ENCODE peak calls at places on chromosomes 3 and 15, in eight cellular contexts. One of them, this sample, is unnamed.

GRCh38 chr15:94893091-94893490 is 661.7 kb downstream of the MCTP2 start:
- DNase-seq in fibroblast of lung: no peak
- DNase-seq in AG04450: no peak
- DNase-seq in pons: peak
- DNase-seq in tibial artery: no peak
- DNase-seq in nucleus accumbens: no peak
- DNase-seq in C1 segment of cervical spinal cord: no peak
- DNase-seq in stimulated activated CD4-positive, alpha-beta T cell treated with anti-CD3 and anti-CD28 coated beads, TNF-alpha, amount 100 ng/mL, for 48 hours: no peak
- DNase-seq in this sample: no peak

GRCh38 chr15:92683511-92683834 is 27.9 kb upstream of the FAM174B start:
- DNase-seq in pons: peak
- DNase-seq in fibroblast of lung: peak
- DNase-seq in tibial artery: no peak
- DNase-seq in stimulated activated CD4-positive, alpha-beta T cell treated with anti-CD3 and anti-CD28 coated beads, TNF-alpha, amount 100 ng/mL, for 48 hours: no peak
- DNase-seq in C1 segment of cervical spinal cord: peak
- DNase-seq in AG04450: no peak
- DNase-seq in nucleus accumbens: no peak
- DNase-seq in this sample: peak

GRCh38 chr3:128950223-128950938 is 43.5 kb downstream of the CFAP92 start:
- DNase-seq in pons: peak
- DNase-seq in AG04450: no peak
- DNase-seq in fibroblast of lung: peak
- DNase-seq in tibial artery: no peak
- DNase-seq in stimulated activated CD4-positive, alpha-beta T cell treated with anti-CD3 and anti-CD28 coated beads, TNF-alpha, amount 100 ng/mL, for 48 hours: no peak
- DNase-seq in C1 segment of cervical spinal cord: no peak
- DNase-seq in nucleus accumbens: no peak
- DNase-seq in this sample: peak

GRCh38 chr3:131007782-131008181 is 18.8 kb downstream of the ASTE1 start:
- DNase-seq in tibial artery: no peak
- DNase-seq in pons: no peak
- DNase-seq in fibroblast of lung: no peak
- DNase-seq in nucleus accumbens: no peak
- DNase-seq in AG04450: no peak
- DNase-seq in stimulated activated CD4-positive, alpha-beta T cell treated with anti-CD3 and anti-CD28 coated beads, TNF-alpha, amount 100 ng/mL, for 48 hours: no peak
- DNase-seq in C1 segment of cervical spinal cord: no peak
- DNase-seq in this sample: peak

GRCh38 chr15:99409097-99409473 is 156.7 kb upstream of the MEF2A start:
- DNase-seq in fibroblast of lung: peak
- DNase-seq in tibial artery: peak
- DNase-seq in pons: peak
- DNase-seq in stimulated activated CD4-positive, alpha-beta T cell treated with anti-CD3 and anti-CD28 coated beads, TNF-alpha, amount 100 ng/mL, for 48 hours: no peak
- DNase-seq in C1 segment of cervical spinal cord: peak
- DNase-seq in nucleus accumbens: no peak
- DNase-seq in AG04450: no peak
- DNase-seq in this sample: peak

GRCh38 chr3:107674371-107674770 is 151.6 kb downstream of the BBX start:
- DNase-seq in AG04450: no peak
- DNase-seq in fibroblast of lung: peak
- DNase-seq in nucleus accumbens: no peak
- DNase-seq in tibial artery: peak
- DNase-seq in C1 segment of cervical spinal cord: peak
- DNase-seq in stimulated activated CD4-positive, alpha-beta T cell treated with anti-CD3 and anti-CD28 coated beads, TNF-alpha, amount 100 ng/mL, for 48 hours: no peak
- DNase-seq in pons: peak
- DNase-seq in this sample: peak

GRCh38 chr3:119841808-119842471 is 60.0 kb downstream of the NR1I2 start:
- DNase-seq in stimulated activated CD4-positive, alpha-beta T cell treated with anti-CD3 and anti-CD28 coated beads, TNF-alpha, amount 100 ng/mL, for 48 hours: no peak
- DNase-seq in tibial artery: no peak
- DNase-seq in C1 segment of cervical spinal cord: no peak
- DNase-seq in AG04450: no peak
- DNase-seq in nucleus accumbens: no peak
- DNase-seq in pons: no peak
- DNase-seq in fibroblast of lung: peak
- DNase-seq in this sample: no peak

GRCh38 chr3:31546152-31546551 is 13.4 kb downstream of the STT3B start:
- DNase-seq in fibroblast of lung: peak
- DNase-seq in pons: no peak
- DNase-seq in nucleus accumbens: no peak
- DNase-seq in stimulated activated CD4-positive, alpha-beta T cell treated with anti-CD3 and anti-CD28 coated beads, TNF-alpha, amount 100 ng/mL, for 48 hours: no peak
- DNase-seq in tibial artery: no peak
- DNase-seq in AG04450: no peak
- DNase-seq in C1 segment of cervical spinal cord: no peak
- DNase-seq in this sample: peak

GRCh38 chr3:58386966-58387365 is 46.7 kb downstream of the PDHB start:
- DNase-seq in tibial artery: peak
- DNase-seq in C1 segment of cervical spinal cord: peak
- DNase-seq in nucleus accumbens: peak
- DNase-seq in stimulated activated CD4-positive, alpha-beta T cell treated with anti-CD3 and anti-CD28 coated beads, TNF-alpha, amount 100 ng/mL, for 48 hours: no peak
- DNase-seq in fibroblast of lung: peak
- DNase-seq in pons: peak
- DNase-seq in AG04450: peak
- DNase-seq in this sample: peak

GRCh38 chr3:129195731-129196256 is 12.1 kb upstream of the CNBP start:
- DNase-seq in tibial artery: peak
- DNase-seq in AG04450: peak
- DNase-seq in pons: peak
- DNase-seq in nucleus accumbens: peak
- DNase-seq in stimulated activated CD4-positive, alpha-beta T cell treated with anti-CD3 and anti-CD28 coated beads, TNF-alpha, amount 100 ng/mL, for 48 hours: no peak
- DNase-seq in fibroblast of lung: peak
- DNase-seq in C1 segment of cervical spinal cord: peak
- DNase-seq in this sample: peak

GRCh38 chr3:12158387-12159226 is at the start of gene TIMP4:
- DNase-seq in pons: no peak
- DNase-seq in stimulated activated CD4-positive, alpha-beta T cell treated with anti-CD3 and anti-CD28 coated beads, TNF-alpha, amount 100 ng/mL, for 48 hours: no peak
- DNase-seq in nucleus accumbens: no peak
- DNase-seq in C1 segment of cervical spinal cord: no peak
- DNase-seq in tibial artery: peak
- DNase-seq in fibroblast of lung: peak
- DNase-seq in AG04450: no peak
- DNase-seq in this sample: peak

GRCh38 chr3:15401936-15402335 is 25.4 kb downstream of the METTL6 start:
- DNase-seq in stimulated activated CD4-positive, alpha-beta T cell treated with anti-CD3 and anti-CD28 coated beads, TNF-alpha, amount 100 ng/mL, for 48 hours: no peak
- DNase-seq in AG04450: no peak
- DNase-seq in fibroblast of lung: no peak
- DNase-seq in nucleus accumbens: no peak
- DNase-seq in tibial artery: no peak
- DNase-seq in pons: peak
- DNase-seq in C1 segment of cervical spinal cord: no peak
- DNase-seq in this sample: no peak

GRCh38 chr3:112327371-112327951 is 5.5 kb upstream of the CD200 start:
- DNase-seq in tibial artery: no peak
- DNase-seq in stimulated activated CD4-positive, alpha-beta T cell treated with anti-CD3 and anti-CD28 coated beads, TNF-alpha, amount 100 ng/mL, for 48 hours: no peak
- DNase-seq in C1 segment of cervical spinal cord: no peak
- DNase-seq in fibroblast of lung: peak
- DNase-seq in pons: peak
- DNase-seq in AG04450: peak
- DNase-seq in nucleus accumbens: no peak
- DNase-seq in this sample: peak

GRCh38 chr3:120348065-120348980 is 831 bp downstream of the LRRC58 start:
- DNase-seq in stimulated activated CD4-positive, alpha-beta T cell treated with anti-CD3 and anti-CD28 coated beads, TNF-alpha, amount 100 ng/mL, for 48 hours: peak
- DNase-seq in tibial artery: no peak
- DNase-seq in AG04450: no peak
- DNase-seq in nucleus accumbens: peak
- DNase-seq in C1 segment of cervical spinal cord: peak
- DNase-seq in pons: peak
- DNase-seq in fibroblast of lung: peak
- DNase-seq in this sample: no peak

GRCh38 chr3:126926684-126927404 is 56.1 kb upstream of the PLXNA1 start:
- DNase-seq in pons: peak
- DNase-seq in tibial artery: peak
- DNase-seq in AG04450: peak
- DNase-seq in C1 segment of cervical spinal cord: no peak
- DNase-seq in nucleus accumbens: peak
- DNase-seq in stimulated activated CD4-positive, alpha-beta T cell treated with anti-CD3 and anti-CD28 coated beads, TNF-alpha, amount 100 ng/mL, for 48 hours: no peak
- DNase-seq in fibroblast of lung: peak
- DNase-seq in this sample: peak

GRCh38 chr15:90914240-90915080 is 11.4 kb downstream of the MAN2A2 start:
- DNase-seq in pons: no peak
- DNase-seq in AG04450: no peak
- DNase-seq in stimulated activated CD4-positive, alpha-beta T cell treated with anti-CD3 and anti-CD28 coated beads, TNF-alpha, amount 100 ng/mL, for 48 hours: no peak
- DNase-seq in C1 segment of cervical spinal cord: no peak
- DNase-seq in tibial artery: no peak
- DNase-seq in fibroblast of lung: no peak
- DNase-seq in nucleus accumbens: no peak
- DNase-seq in this sample: no peak

GRCh38 chr3:50525987-50526386 is 22.6 kb upstream of the CACNA2D2 start:
- DNase-seq in nucleus accumbens: no peak
- DNase-seq in pons: no peak
- DNase-seq in tibial artery: no peak
- DNase-seq in AG04450: no peak
- DNase-seq in stimulated activated CD4-positive, alpha-beta T cell treated with anti-CD3 and anti-CD28 coated beads, TNF-alpha, amount 100 ng/mL, for 48 hours: peak
- DNase-seq in C1 segment of cervical spinal cord: no peak
- DNase-seq in fibroblast of lung: peak
- DNase-seq in this sample: peak

GRCh38 chr3:107574650-107575049 is 51.9 kb downstream of the BBX start:
- DNase-seq in nucleus accumbens: no peak
- DNase-seq in AG04450: peak
- DNase-seq in stimulated activated CD4-positive, alpha-beta T cell treated with anti-CD3 and anti-CD28 coated beads, TNF-alpha, amount 100 ng/mL, for 48 hours: no peak
- DNase-seq in C1 segment of cervical spinal cord: no peak
- DNase-seq in tibial artery: no peak
- DNase-seq in pons: peak
- DNase-seq in fibroblast of lung: peak
- DNase-seq in this sample: peak

GRCh38 chr3:127074900-127075360 is 92.0 kb downstream of the PLXNA1 start:
- DNase-seq in AG04450: no peak
- DNase-seq in C1 segment of cervical spinal cord: no peak
- DNase-seq in stimulated activated CD4-positive, alpha-beta T cell treated with anti-CD3 and anti-CD28 coated beads, TNF-alpha, amount 100 ng/mL, for 48 hours: no peak
- DNase-seq in fibroblast of lung: peak
- DNase-seq in tibial artery: peak
- DNase-seq in pons: no peak
- DNase-seq in nucleus accumbens: no peak
- DNase-seq in this sample: peak

GRCh38 chr3:55313701-55314100 is 173.4 kb downstream of the WNT5A start:
- DNase-seq in AG04450: no peak
- DNase-seq in fibroblast of lung: no peak
- DNase-seq in tibial artery: no peak
- DNase-seq in C1 segment of cervical spinal cord: no peak
- DNase-seq in pons: no peak
- DNase-seq in stimulated activated CD4-positive, alpha-beta T cell treated with anti-CD3 and anti-CD28 coated beads, TNF-alpha, amount 100 ng/mL, for 48 hours: no peak
- DNase-seq in nucleus accumbens: no peak
- DNase-seq in this sample: no peak

GRCh38 chr3:10982782-10983181 is 9.8 kb upstream of the SLC6A1 start:
- DNase-seq in pons: no peak
- DNase-seq in stimulated activated CD4-positive, alpha-beta T cell treated with anti-CD3 and anti-CD28 coated beads, TNF-alpha, amount 100 ng/mL, for 48 hours: no peak
- DNase-seq in fibroblast of lung: no peak
- DNase-seq in AG04450: no peak
- DNase-seq in nucleus accumbens: no peak
- DNase-seq in tibial artery: no peak
- DNase-seq in C1 segment of cervical spinal cord: no peak
- DNase-seq in this sample: no peak